ENCODE peak calls at places on chromosomes 6 and 20, in seven cellular contexts. B, N, K, U, A, H and S are unnamed samples. For H3K9me3 and H3K4me1, the result is how much of the 10 kb centered on the place peaks cover.

GRCh38 chr20:41509801-41510200 is 108.4 kb downstream of the CHD6 start:
- DNase-seq in U (no peak), B (peak), K (peak), H (no peak), N (no peak), A (peak), S (no peak)

GRCh38 chr6:28489366-28490190 is 26.0 kb downstream of the GPX6 start:
- DNase-seq in N (peak), U (no peak), H (no peak), A (peak), K (no peak), B (peak), S (peak)

GRCh38 chr6:118672678-118673077 is 21.3 kb upstream of the CEP85L start:
- DNase-seq in U (no peak), N (no peak), H (no peak), K (no peak), A (no peak), B (no peak), S (no peak)

GRCh38 chr6:24719125-24719931 is at the start of gene C6orf62:
- DNase-seq in K (no peak), U (peak), A (peak), H (no peak), B (peak), N (no peak), S (peak)

GRCh38 chr20:7760261-7761048 is 179.8 kb downstream of the HAO1 start:
- DNase-seq in U (no peak), H (no peak), N (no peak), A (no peak), K (no peak), B (no peak), S (no peak)

GRCh38 chr6:131660195-131660594 is 23.1 kb downstream of the ENPP3 start:
- DNase-seq in A (peak), K (no peak), U (no peak), N (no peak), B (no peak), H (no peak), S (no peak)

GRCh38 chr6:33738879-33739278 is 7.8 kb downstream of the IP6K3 start:
- DNase-seq in N (no peak), A (no peak), K (no peak), B (no peak), U (no peak), H (no peak), S (no peak)

GRCh38 chr6:35668708-35669440 is 19.8 kb downstream of the FKBP5 start:
- DNase-seq in H (no peak), U (no peak), K (no peak), A (peak), N (no peak), B (no peak), S (no peak)

GRCh38 chr6:101666256-101666655 is 272.7 kb downstream of the GRIK2 start:
- DNase-seq in H (no peak), K (no peak), N (no peak), U (no peak), B (peak), A (peak), S (no peak)

GRCh38 chr6:26097268-26097875 is 10.1 kb downstream of the HFE start:
- DNase-seq in K (no peak), U (peak), H (no peak), A (peak), N (peak), B (peak), S (peak)

GRCh38 chr6:43705996-43706395 is 18.4 kb upstream of the MRPS18A start:
- DNase-seq in B (no peak), N (no peak), K (no peak), A (peak), U (no peak), H (no peak), S (no peak)

GRCh38 chr6:136956590-136957573 is 34.8 kb downstream of the SLC35D3 start:
- DNase-seq in A (no peak), H (no peak), U (no peak), K (no peak), N (no peak), B (no peak), S (no peak)

GRCh38 chr6:34462561-34462971 is 3.3 kb upstream of the PACSIN1 start:
- DNase-seq in A (peak), H (no peak), N (no peak), K (no peak), B (peak), U (no peak), S (no peak)

GRCh38 chr20:51132286-51132810 is 109.4 kb upstream of the KCNG1 start:
- DNase-seq in A (peak), N (no peak), U (no peak), H (no peak), B (no peak), K (no peak), S (no peak)

GRCh38 chr20:13284830-13285229 is 63.8 kb downstream of the ISM1 start:
- DNase-seq in K (no peak), N (no peak), H (no peak), A (no peak), B (no peak), U (no peak), S (no peak)

GRCh38 chr6:113011803-113012202 is 664.7 kb downstream of the RFPL4B start:
- DNase-seq in U (no peak), H (no peak), K (no peak), B (no peak), N (no peak), A (peak), S (no peak)

GRCh38 chr20:34222208-34222607 is 19.0 kb upstream of the ASIP start:
- DNase-seq in U (no peak), A (peak), H (no peak), K (no peak), B (no peak), N (peak), S (no peak)

GRCh38 chr20:45109634-45110033 is 5.3 kb downstream of the WFDC5 start:
- DNase-seq in N (no peak), K (no peak), A (no peak), B (no peak), H (no peak), U (no peak), S (no peak)

GRCh38 chr6:152273002-152273401 is 364.2 kb downstream of the SYNE1 start:
- DNase-seq in H (no peak), N (no peak), K (no peak), B (no peak), A (peak), U (no peak), S (no peak)

GRCh38 chr6:101912266-101912665 is 518.8 kb downstream of the GRIK2 start:
- DNase-seq in A (no peak), B (no peak), N (no peak), K (no peak), H (no peak), U (no peak), S (no peak)

GRCh38 chr6:82205793-82206425 is 41.6 kb downstream of the IBTK start:
- DNase-seq in U (no peak), A (peak), N (no peak), K (no peak), H (no peak), B (no peak), S (no peak)

GRCh38 chr6:133241088-133241900 is at the start of gene EYA4:
- DNase-seq in B (peak), N (no peak), U (no peak), A (peak), K (no peak), H (no peak), S (peak)

GRCh38 chr6:164453835-164454234 is 855.6 kb downstream of the C6orf118 start:
- DNase-seq in K (no peak), A (no peak), B (no peak), N (no peak), H (no peak), U (no peak), S (no peak)

GRCh38 chr6:164455835-164456234 is 853.6 kb downstream of the C6orf118 start:
- DNase-seq in N (no peak), K (no peak), H (no peak), A (no peak), B (no peak), U (no peak), S (no peak)
- H3K9me3 ChIP-seq in N (under half), K (under half), H (under half), A (under half), B (under half), U (under half), S (under half)

GRCh38 chr6:122800906-122801305 is 11.8 kb downstream of the SMPDL3A start:
- DNase-seq in H (no peak), K (no peak), A (no peak), B (no peak), N (no peak), U (no peak), S (no peak)
- H3K4me1 ChIP-seq in H (half or more), K (under half), A (under half), B (under half), N (under half), U (under half), S (under half)

GRCh38 chr6:11925805-11926204 is 86.3 kb upstream of the HIVEP1 start:
- DNase-seq in A (no peak), N (no peak), U (no peak), B (no peak), H (no peak), K (no peak), S (no peak)
- TF ChIP-seq CTCF in A (no peak), N (no peak), U (no peak), B (no peak), H (no peak), K (no peak), S (no peak)

GRCh38 chr6:166394036-166394892 is 11.5 kb upstream of the MPC1 start:
- DNase-seq in N (no peak), A (no peak), K (no peak), U (no peak), H (no peak), B (no peak), S (no peak)

GRCh38 chr6:166395351-166395750 is 12.6 kb upstream of the MPC1 start:
- DNase-seq in K (no peak), H (no peak), U (no peak), A (no peak), B (no peak), N (no peak), S (no peak)

GRCh38 chr6:166395778-166396177 is 13.0 kb upstream of the MPC1 start:
- DNase-seq in N (no peak), A (no peak), U (no peak), B (no peak), K (no peak), H (no peak), S (no peak)

GRCh38 chr6:166389119-166389518 is 6.4 kb upstream of the MPC1 start:
- DNase-seq in K (no peak), A (no peak), N (no peak), U (no peak), H (no peak), B (no peak), S (no peak)

GRCh38 chr6:166393535-166393823 is 10.7 kb upstream of the MPC1 start:
- DNase-seq in B (no peak), H (no peak), K (no peak), A (no peak), U (no peak), N (no peak), S (no peak)
- H3K9me3 ChIP-seq in B (under half), H (under half), K (under half), A (under half), U (under half), N (under half), S (under half)

GRCh38 chr20:17669306-17669931 is 12.6 kb downstream of the RRBP1 start:
- DNase-seq in B (no peak), N (no peak), K (no peak), U (no peak), A (no peak), H (no peak), S (no peak)

GRCh38 chr20:17671051-17671450 is 11.0 kb downstream of the RRBP1 start:
- DNase-seq in H (no peak), N (no peak), K (no peak), A (no peak), B (no peak), U (no peak), S (no peak)

GRCh38 chr20:17673082-17673481 is 9.0 kb downstream of the RRBP1 start:
- DNase-seq in H (no peak), B (no peak), U (no peak), N (no peak), K (no peak), A (no peak), S (no peak)

GRCh38 chr20:17668432-17668831 is 13.6 kb downstream of the RRBP1 start:
- DNase-seq in B (no peak), N (no peak), K (peak), A (no peak), H (no peak), U (no peak), S (no peak)

GRCh38 chr20:17671565-17671964 is 10.5 kb downstream of the RRBP1 start:
- DNase-seq in K (no peak), A (no peak), H (no peak), N (no peak), U (no peak), B (no peak), S (no peak)
- H3K4me1 ChIP-seq in K (under half), A (under half), H (under half), N (half or more), U (under half), B (under half), S (under half)